ENCODE peak calls at places on chromosomes 2 and 18, in four cellular contexts. One of them, this sample, is unnamed.

GRCh38 chr2:44918095-44918775 is 23.3 kb upstream of the SIX3 start:
- DNase-seq in adrenal gland: no peak
- DNase-seq in spleen: no peak
- DNase-seq in cardiac muscle cell: peak; percentile 17
- DNase-seq in this sample: no peak

GRCh38 chr2:130241041-130241707 is 42.9 kb upstream of the TUBA3E start:
- DNase-seq in cardiac muscle cell: peak; percentile 17
- DNase-seq in adrenal gland: no peak
- DNase-seq in spleen: no peak
- DNase-seq in this sample: no peak

GRCh38 chr2:218281449-218281848 is 10.9 kb downstream of the TMBIM1 start:
- DNase-seq in cardiac muscle cell: no peak
- DNase-seq in spleen: no peak
- DNase-seq in adrenal gland: peak; percentile 90
- DNase-seq in this sample: no peak

GRCh38 chr2:206274434-206275273 is at the start of gene ZDBF2:
- DNase-seq in cardiac muscle cell: peak; percentile 81
- DNase-seq in adrenal gland: peak; percentile 78
- DNase-seq in spleen: peak; percentile 86
- DNase-seq in this sample: peak; percentile 79

GRCh38 chr2:205377324-205377723 is 305.0 kb upstream of the NRP2 start:
- DNase-seq in cardiac muscle cell: no peak
- DNase-seq in spleen: no peak
- DNase-seq in adrenal gland: no peak
- DNase-seq in this sample: no peak

GRCh38 chr2:128473175-128474013 is 154.7 kb upstream of the HS6ST1 start:
- DNase-seq in spleen: no peak
- DNase-seq in adrenal gland: peak; percentile 58
- DNase-seq in cardiac muscle cell: peak; percentile 87
- DNase-seq in this sample: peak; percentile 51

GRCh38 chr2:11073251-11073650 is 82.0 kb upstream of the SLC66A3 start:
- DNase-seq in adrenal gland: peak; percentile 58
- DNase-seq in spleen: no peak
- DNase-seq in cardiac muscle cell: peak; percentile 62
- DNase-seq in this sample: peak; percentile 52

GRCh38 chr2:197058777-197059176 is 132.3 kb upstream of the PGAP1 start:
- DNase-seq in spleen: no peak
- DNase-seq in cardiac muscle cell: no peak
- DNase-seq in adrenal gland: no peak
- DNase-seq in this sample: no peak

GRCh38 chr18:48007955-48008701 is 77.7 kb upstream of the SMAD2 start:
- DNase-seq in spleen: peak; percentile 88
- DNase-seq in cardiac muscle cell: peak; percentile 72
- DNase-seq in adrenal gland: peak; percentile 78
- DNase-seq in this sample: peak; percentile 73

GRCh38 chr2:53751728-53752127 is 15.9 kb upstream of the CHAC2 start:
- DNase-seq in spleen: no peak
- DNase-seq in adrenal gland: no peak
- DNase-seq in cardiac muscle cell: no peak
- DNase-seq in this sample: no peak

GRCh38 chr2:241373449-241373848 is 17.4 kb downstream of the FARP2 start:
- DNase-seq in spleen: no peak
- DNase-seq in cardiac muscle cell: no peak
- DNase-seq in adrenal gland: no peak
- DNase-seq in this sample: no peak

GRCh38 chr18:48050176-48050575 is 119.7 kb upstream of the SMAD2 start:
- DNase-seq in spleen: peak; percentile 69
- DNase-seq in cardiac muscle cell: no peak
- DNase-seq in adrenal gland: no peak
- DNase-seq in this sample: no peak

GRCh38 chr2:100246163-100247145 is 75.8 kb downstream of the LONRF2 start:
- DNase-seq in adrenal gland: peak; percentile 59
- DNase-seq in cardiac muscle cell: no peak
- DNase-seq in spleen: peak; percentile 76
- DNase-seq in this sample: peak; percentile 52

GRCh38 chr18:907880-908512 is 3.3 kb downstream of the ADCYAP1 start:
- DNase-seq in adrenal gland: no peak
- DNase-seq in cardiac muscle cell: no peak
- DNase-seq in spleen: no peak
- DNase-seq in this sample: no peak

GRCh38 chr18:68454511-68455228 is 260.2 kb downstream of the TMX3 start:
- DNase-seq in cardiac muscle cell: peak; percentile 74
- DNase-seq in adrenal gland: no peak
- DNase-seq in spleen: no peak
- DNase-seq in this sample: no peak

GRCh38 chr18:57923606-57924005 is 120.4 kb upstream of the NEDD4L start:
- DNase-seq in cardiac muscle cell: no peak
- DNase-seq in adrenal gland: no peak
- DNase-seq in spleen: no peak
- DNase-seq in this sample: no peak

GRCh38 chr2:194203898-194204297 is 1453.1 kb upstream of the SLC39A10 start:
- DNase-seq in cardiac muscle cell: no peak
- DNase-seq in adrenal gland: no peak
- DNase-seq in spleen: no peak
- DNase-seq in this sample: no peak

GRCh38 chr2:94875820-94876522 is 4.7 kb downstream of the TEKT4 start:
- DNase-seq in adrenal gland: no peak
- DNase-seq in spleen: peak; percentile 66
- DNase-seq in cardiac muscle cell: no peak
- DNase-seq in this sample: no peak

GRCh38 chr2:232481322-232482140 is 6.1 kb downstream of the ECEL1 start:
- DNase-seq in spleen: peak; percentile 55
- DNase-seq in cardiac muscle cell: no peak
- DNase-seq in adrenal gland: no peak
- DNase-seq in this sample: no peak

DNA sequence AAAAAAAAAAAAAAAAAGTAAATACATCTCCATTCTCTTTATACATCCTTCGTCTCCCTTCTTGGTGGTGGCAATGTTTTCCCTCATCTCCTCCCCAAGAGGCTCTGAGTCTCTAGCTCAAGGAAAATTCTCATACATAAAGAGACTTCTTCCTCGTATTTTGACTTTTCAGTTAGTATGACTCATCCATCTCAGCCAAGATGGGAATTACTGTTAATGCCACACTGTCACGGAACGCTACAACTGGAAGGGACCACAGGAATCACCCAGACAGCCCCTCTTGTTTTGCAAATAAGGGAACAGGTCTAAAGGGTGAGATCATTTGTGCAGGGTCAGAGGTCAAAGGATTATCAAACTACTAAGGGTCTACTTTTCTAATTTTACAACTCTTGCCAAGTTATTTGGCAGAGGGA is 19.5 kb downstream of the NFE2L2 start:
- DNase-seq in adrenal gland: no peak
- DNase-seq in cardiac muscle cell: peak; percentile 53
- DNase-seq in spleen: no peak
- DNase-seq in this sample: no peak
- H3K4me3 ChIP-seq in adrenal gland: no peak overlapping the region
- H3K4me3 ChIP-seq in cardiac muscle cell: no peak overlapping the region
- H3K4me3 ChIP-seq in spleen: no peak overlapping the region
- H3K4me3 ChIP-seq in this sample: no peak overlapping the region

GRCh38 chr2:149594411-149594810 is 6.8 kb upstream of the MMADHC start:
- DNase-seq in adrenal gland: no peak
- DNase-seq in cardiac muscle cell: no peak
- DNase-seq in spleen: no peak
- DNase-seq in this sample: no peak

GRCh38 chr2:149598014-149598395 is 10.4 kb upstream of the MMADHC start:
- DNase-seq in cardiac muscle cell: peak; percentile 23
- DNase-seq in adrenal gland: peak; percentile 54
- DNase-seq in spleen: no peak
- DNase-seq in this sample: peak; percentile 19

GRCh38 chr2:149596471-149596870 is 8.9 kb upstream of the MMADHC start:
- DNase-seq in cardiac muscle cell: no peak
- DNase-seq in adrenal gland: no peak
- DNase-seq in spleen: no peak
- DNase-seq in this sample: no peak

GRCh38 chr2:149597050-149598013 is 9.8 kb upstream of the MMADHC start:
- DNase-seq in spleen: no peak
- DNase-seq in cardiac muscle cell: peak; percentile 89
- DNase-seq in adrenal gland: peak; percentile 71
- DNase-seq in this sample: peak; percentile 21

GRCh38 chr2:149595069-149595963 is 7.7 kb upstream of the MMADHC start:
- DNase-seq in adrenal gland: no peak
- DNase-seq in cardiac muscle cell: no peak
- DNase-seq in spleen: no peak
- DNase-seq in this sample: no peak
- TF ChIP-seq CTCF in adrenal gland: no peak
- TF ChIP-seq CTCF in cardiac muscle cell: peak; percentile 40
- TF ChIP-seq CTCF in spleen: no peak
- TF ChIP-seq CTCF in this sample: peak; percentile 15

GRCh38 chr2:25073914-25074313 is 32.0 kb downstream of the EFR3B start:
- DNase-seq in adrenal gland: no peak
- DNase-seq in cardiac muscle cell: no peak
- DNase-seq in spleen: no peak
- DNase-seq in this sample: no peak
- H3K4me1 ChIP-seq in adrenal gland: no peaks in the 10 kb centered on the region
- H3K4me1 ChIP-seq in cardiac muscle cell: peaks cover 22% of the 10 kb centered on the region
- H3K4me1 ChIP-seq in spleen: no peaks in the 10 kb centered on the region
- H3K4me1 ChIP-seq in this sample: peaks cover 6% of the 10 kb centered on the region

GRCh38 chr2:88831792-88832248 is 140.3 kb downstream of the RPIA start:
- DNase-seq in adrenal gland: peak; percentile 61
- DNase-seq in spleen: peak; percentile 93
- DNase-seq in cardiac muscle cell: peak; percentile 74
- DNase-seq in this sample: peak; percentile 46
- H3K4me3 ChIP-seq in adrenal gland: no peak overlapping the region
- H3K4me3 ChIP-seq in spleen: no peak overlapping the region
- H3K4me3 ChIP-seq in cardiac muscle cell: no peak overlapping the region
- H3K4me3 ChIP-seq in this sample: no peak overlapping the region

GRCh38 chr18:37481058-37481457 is 84.5 kb downstream of the CELF4 start:
- DNase-seq in spleen: no peak
- DNase-seq in cardiac muscle cell: no peak
- DNase-seq in adrenal gland: no peak
- DNase-seq in this sample: no peak
- TF ChIP-seq CTCF in spleen: no peak
- TF ChIP-seq CTCF in cardiac muscle cell: no peak
- TF ChIP-seq CTCF in adrenal gland: no peak
- TF ChIP-seq CTCF in this sample: no peak

GRCh38 chr18:76447268-76447890 is 47.7 kb downstream of the ZNF516 start:
- DNase-seq in cardiac muscle cell: no peak
- DNase-seq in spleen: peak; percentile 76
- DNase-seq in adrenal gland: peak; percentile 64
- DNase-seq in this sample: no peak
- H3K4me1 ChIP-seq in cardiac muscle cell: peaks cover 54% of the 10 kb centered on the region
- H3K4me1 ChIP-seq in spleen: peaks cover 29% of the 10 kb centered on the region
- H3K4me1 ChIP-seq in adrenal gland: peaks cover 41% of the 10 kb centered on the region
- H3K4me1 ChIP-seq in this sample: peaks cover 8% of the 10 kb centered on the region

GRCh38 chr2:28565033-28565432 is 69.2 kb downstream of the PLB1 start:
- DNase-seq in cardiac muscle cell: no peak
- DNase-seq in spleen: peak; percentile 73
- DNase-seq in adrenal gland: no peak
- DNase-seq in this sample: no peak
- H3K4me3 ChIP-seq in cardiac muscle cell: no peak overlapping the region
- H3K4me3 ChIP-seq in spleen: no peak overlapping the region
- H3K4me3 ChIP-seq in adrenal gland: no peak overlapping the region
- H3K4me3 ChIP-seq in this sample: no peak overlapping the region

This sample was measured in BE2C.